ENCODE peak calls at places on chromosomes 1 and 21, in five cellular contexts. X is lower lobe of right lung, Y is hepatocyte, H is left ventricle myocardium inferior, D is BE2C. A is an unnamed sample.
A peak's percentile ranks its signal among the peaks of the same experiment; 100 is the strongest.

GRCh38 chr1:226666714-226667113 is 72.4 kb downstream of the ITPKB start:
- DNase-seq in X (no peak), D (no peak), Y (no peak), H (no peak), A (no peak)

GRCh38 chr1:27367160-27367650 is 444 bp upstream of the MAP3K6 start:
- DNase-seq in X (no peak), Y (no peak), H (no peak), D (no peak), A (no peak)

GRCh38 chr1:12124693-12125421 is 41.9 kb upstream of the TNFRSF1B start:
- DNase-seq in X (peak; percentile 85), Y (peak; percentile 82), H (peak; percentile 73), D (peak; percentile 51), A (peak; percentile 81)

GRCh38 chr1:204858381-204858821 is 12.3 kb upstream of the NFASC start:
- DNase-seq in Y (no peak), X (no peak), D (no peak), H (no peak), A (no peak)

GRCh38 chr1:59574085-59574484 is 240.7 kb upstream of the HOOK1 start:
- DNase-seq in X (no peak), D (no peak), H (no peak), Y (no peak), A (no peak)

GRCh38 chr1:116533425-116533820 is 37.4 kb downstream of the CD58 start:
- DNase-seq in H (no peak), D (no peak), X (no peak), Y (no peak), A (no peak)

GRCh38 chr1:91799863-91800262 is 86.1 kb downstream of the TGFBR3 start:
- DNase-seq in D (no peak), Y (no peak), H (no peak), X (no peak), A (no peak)

GRCh38 chr1:213284626-213285025 is 233.6 kb downstream of the RPS6KC1 start:
- DNase-seq in H (no peak), D (no peak), X (no peak), Y (no peak), A (no peak)

GRCh38 chr1:89540406-89540970 is 15.9 kb downstream of the LRRC8B start:
- DNase-seq in Y (no peak), X (no peak), H (no peak), D (no peak), A (no peak)

GRCh38 chr1:34709547-34709946 is 45.3 kb upstream of the GJB5 start:
- DNase-seq in D (no peak), X (no peak), Y (peak; percentile 39), H (no peak), A (no peak)

GRCh38 chr1:115210302-115210711 is 121.0 kb upstream of the TSPAN2 start:
- DNase-seq in D (no peak), H (no peak), X (no peak), Y (no peak), A (no peak)

GRCh38 chr1:84603941-84604830 is 29.9 kb upstream of the CTBS start:
- DNase-seq in X (no peak), Y (peak; percentile 13), H (peak; percentile 23), D (peak; percentile 62), A (no peak)

GRCh38 chr1:43645461-43645860 is 4.5 kb upstream of the KDM4A start:
- DNase-seq in H (no peak), X (no peak), D (no peak), Y (no peak), A (no peak)

GRCh38 chr1:219066631-219067349 is 106.9 kb upstream of the LYPLAL1 start:
- DNase-seq in H (no peak), X (no peak), D (no peak), Y (peak; percentile 50), A (no peak)

GRCh38 chr1:5876251-5876650 is 116.0 kb downstream of the NPHP4 start:
- DNase-seq in H (no peak), D (no peak), X (no peak), Y (no peak), A (no peak)

GRCh38 chr21:33124879-33125278 is 54.9 kb downstream of the OLIG1 start:
- DNase-seq in Y (no peak), X (no peak), H (no peak), D (no peak), A (no peak)

GRCh38 chr1:8560611-8561544 is 243.0 kb downstream of the SLC45A1 start:
- DNase-seq in Y (peak; percentile 65), D (no peak), H (no peak), X (no peak), A (peak; percentile 38)

GRCh38 chr1:32013386-32014198 is at the start of gene KHDRBS1:
- DNase-seq in Y (peak; percentile 100), X (peak; percentile 99), D (peak; percentile 94), H (peak; percentile 99), A (peak; percentile 99)
- H3K4me1 ChIP-seq in Y (peaks cover 13% of the 10 kb centered on the region), X (peaks cover 38% of the 10 kb centered on the region), D (no peaks in the 10 kb centered on the region), H (peaks cover 60% of the 10 kb centered on the region), A (peaks cover 6% of the 10 kb centered on the region)

GRCh38 chr1:235607284-235607683 is 42.3 kb downstream of the GNG4 start:
- DNase-seq in X (peak; percentile 24), Y (no peak), H (no peak), D (no peak), A (no peak)
- TF ChIP-seq CTCF in X (no peak), Y (no peak), H (no peak), D (no peak), A (no peak)

GRCh38 chr1:207836616-207837352 is 74.1 kb downstream of the CD34 start:
- DNase-seq in Y (no peak), X (no peak), H (no peak), D (no peak), A (no peak)
- H3K4me1 ChIP-seq in Y (peaks cover 8% of the 10 kb centered on the region), X (peaks cover 58% of the 10 kb centered on the region), H (peaks cover 98% of the 10 kb centered on the region), D (no peaks in the 10 kb centered on the region), A (no peaks in the 10 kb centered on the region)

GRCh38 chr1:150236614-150236934 is 662 bp upstream of the ANP32E start:
- DNase-seq in D (no peak), H (no peak), X (no peak), Y (no peak), A (no peak)
- TF ChIP-seq CTCF in D (no peak), H (no peak), X (no peak), Y (no peak), A (no peak)

GRCh38 chr1:200182701-200183100 is 155.2 kb downstream of the NR5A2 start:
- DNase-seq in H (no peak), D (no peak), Y (no peak), X (no peak), A (no peak)

GRCh38 chr1:200181861-200182260 is 154.4 kb downstream of the NR5A2 start:
- DNase-seq in X (no peak), Y (no peak), D (no peak), H (no peak), A (no peak)

GRCh38 chr1:200179781-200180160 is 152.3 kb downstream of the NR5A2 start:
- DNase-seq in H (no peak), D (no peak), Y (no peak), X (no peak), A (no peak)

GRCh38 chr1:200179126-200179780 is 151.7 kb downstream of the NR5A2 start:
- DNase-seq in H (no peak), D (no peak), X (no peak), Y (no peak), A (no peak)

GRCh38 chr1:200180821-200181220 is 153.3 kb downstream of the NR5A2 start:
- DNase-seq in D (no peak), Y (no peak), H (no peak), X (no peak), A (peak; percentile 25)
- H3K4me1 ChIP-seq in D (no peaks in the 10 kb centered on the region), Y (no peaks in the 10 kb centered on the region), H (peaks cover 23% of the 10 kb centered on the region), X (peaks cover 13% of the 10 kb centered on the region), A (no peaks in the 10 kb centered on the region)

GRCh38 chr21:31316072-31316471 is 28.0 kb downstream of the TIAM1 start:
- DNase-seq in Y (no peak), X (no peak), D (no peak), H (no peak), A (no peak)
- TF ChIP-seq CTCF in Y (no peak), X (no peak), D (no peak), H (no peak), A (no peak)

GRCh38 chr1:41155105-41155504 is 87.0 kb downstream of the SCMH1 start:
- DNase-seq in D (no peak), H (no peak), X (no peak), Y (no peak), A (no peak)

GRCh38 chr1:41152622-41153044 is 89.5 kb downstream of the SCMH1 start:
- DNase-seq in D (no peak), Y (no peak), H (no peak), X (no peak), A (no peak)

GRCh38 chr1:41151846-41152245 is 90.3 kb downstream of the SCMH1 start:
- DNase-seq in H (no peak), D (no peak), X (no peak), Y (no peak), A (no peak)

GRCh38 chr1:41149570-41149969 is 92.5 kb downstream of the SCMH1 start:
- DNase-seq in Y (no peak), H (no peak), X (no peak), D (no peak), A (no peak)

DNA sequence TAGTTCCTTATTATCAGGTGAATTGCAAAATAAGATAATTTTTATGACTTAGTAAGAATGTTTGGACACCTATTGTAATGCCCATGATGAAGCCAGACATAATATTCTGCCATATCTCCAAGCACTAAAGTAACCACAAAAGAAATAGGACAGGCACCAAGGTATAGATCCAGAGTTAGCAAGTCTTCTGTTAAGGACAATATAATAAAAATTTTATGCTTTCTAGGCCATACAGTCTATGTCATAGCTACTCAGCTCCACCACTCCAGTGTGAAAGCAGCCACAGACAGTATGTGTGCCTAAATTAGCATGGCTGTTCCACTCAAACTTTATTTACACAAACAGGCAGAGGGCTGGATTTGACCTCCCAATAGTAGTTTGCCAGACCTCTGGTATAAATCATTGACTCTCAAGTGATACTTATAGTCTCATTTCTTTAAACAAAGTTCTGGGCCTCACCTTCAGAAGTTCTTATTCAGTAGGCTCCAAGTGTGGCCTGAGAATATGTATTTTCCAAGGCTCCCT is 88.3 kb downstream of the SCMH1 start:
- DNase-seq in X (no peak), D (no peak), H (no peak), Y (no peak), A (no peak)
- H3K4me1 ChIP-seq in X (peaks cover 5% of the 10 kb centered on the region), D (peaks cover 4% of the 10 kb centered on the region), H (peaks cover 36% of the 10 kb centered on the region), Y (peaks cover 21% of the 10 kb centered on the region), A (peaks cover 3% of the 10 kb centered on the region)

DNA sequence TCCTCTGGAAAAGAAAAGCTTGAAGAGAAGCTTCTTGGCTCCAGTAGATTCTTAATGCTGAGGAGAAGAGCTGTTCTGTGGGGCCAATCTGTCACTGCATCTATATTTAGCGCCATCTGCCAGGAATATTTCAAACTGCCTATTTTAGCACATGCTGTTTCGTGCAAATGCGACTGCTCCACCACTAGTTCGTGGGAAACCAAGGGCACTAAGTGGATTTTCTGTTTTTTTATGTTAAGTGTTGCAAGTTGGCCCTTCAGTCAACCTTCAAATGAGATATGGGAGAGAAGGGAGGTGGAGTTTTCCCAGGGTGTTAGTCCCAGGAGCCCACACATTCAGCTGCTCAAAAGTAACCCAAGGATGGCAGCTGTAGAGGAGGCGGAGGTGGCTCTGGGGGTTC is 91.9 kb downstream of the TSEN15 start:
- DNase-seq in H (no peak), Y (no peak), D (no peak), X (no peak), A (no peak)
- TF ChIP-seq CTCF in H (peak; percentile 17), Y (no peak), D (peak; percentile 30), X (no peak), A (no peak)

A was measured in colonic mucosa.